ENCODE peak calls at places on chromosomes 11 and 22, in five cellular contexts. One of them, this sample, is unnamed.

GRCh38 chr22:24482586-24482985 is 12.5 kb upstream of the UPB1 start:
- DNase-seq in H9: no peak
- DNase-seq in H1: no peak
- DNase-seq in neuronal stem cell: no peak
- DNase-seq in mesenchymal stem cell: peak; percentile 85
- DNase-seq in this sample: peak; percentile 79

GRCh38 chr11:99351620-99352019 is 330.9 kb downstream of the CNTN5 start:
- DNase-seq in H9: no peak
- DNase-seq in H1: no peak
- DNase-seq in neuronal stem cell: no peak
- DNase-seq in mesenchymal stem cell: no peak
- DNase-seq in this sample: peak; percentile 1

GRCh38 chr11:107018274-107018901 is at the start of gene GUCY1A2:
- DNase-seq in H9: peak; percentile 59
- DNase-seq in H1: no peak
- DNase-seq in neuronal stem cell: peak; percentile 38
- DNase-seq in mesenchymal stem cell: peak; percentile 44
- DNase-seq in this sample: no peak

GRCh38 chr11:22130462-22131053 is 62.3 kb upstream of the ANO5 start:
- DNase-seq in H9: no peak
- DNase-seq in H1: no peak
- DNase-seq in neuronal stem cell: peak; percentile 14
- DNase-seq in mesenchymal stem cell: no peak
- DNase-seq in this sample: no peak

GRCh38 chr11:107707807-107708206 is 4.0 kb downstream of the SLN start:
- DNase-seq in H9: no peak
- DNase-seq in H1: peak; percentile 17
- DNase-seq in neuronal stem cell: no peak
- DNase-seq in mesenchymal stem cell: no peak
- DNase-seq in this sample: no peak

GRCh38 chr11:18013790-18014507 is 1.1 kb upstream of the SERGEF start:
- DNase-seq in H9: peak; percentile 50
- DNase-seq in H1: no peak
- DNase-seq in neuronal stem cell: no peak
- DNase-seq in mesenchymal stem cell: peak; percentile 27
- DNase-seq in this sample: no peak

GRCh38 chr11:39932996-39933395 is 1526.5 kb downstream of the LRRC4C start:
- DNase-seq in H9: no peak
- DNase-seq in H1: no peak
- DNase-seq in neuronal stem cell: no peak
- DNase-seq in mesenchymal stem cell: no peak
- DNase-seq in this sample: no peak

GRCh38 chr11:115653076-115653475 is 148.9 kb upstream of the CADM1 start:
- DNase-seq in H9: no peak
- DNase-seq in H1: no peak
- DNase-seq in neuronal stem cell: no peak
- DNase-seq in mesenchymal stem cell: no peak
- DNase-seq in this sample: peak; percentile 69

GRCh38 chr11:109426442-109426841 is 4.5 kb downstream of the C11orf87 start:
- DNase-seq in H9: no peak
- DNase-seq in H1: no peak
- DNase-seq in neuronal stem cell: no peak
- DNase-seq in mesenchymal stem cell: peak; percentile 11
- DNase-seq in this sample: no peak

GRCh38 chr11:22555901-22556300 is 69.7 kb downstream of the FANCF start:
- DNase-seq in H9: no peak
- DNase-seq in H1: no peak
- DNase-seq in neuronal stem cell: no peak
- DNase-seq in mesenchymal stem cell: peak; percentile 8
- DNase-seq in this sample: no peak

GRCh38 chr22:43159484-43160178 is 8.3 kb downstream of the TSPO start:
- DNase-seq in H9: peak; percentile 73
- DNase-seq in H1: no peak
- DNase-seq in neuronal stem cell: no peak
- DNase-seq in mesenchymal stem cell: peak; percentile 31
- DNase-seq in this sample: no peak

GRCh38 chr11:2088746-2089535 is 50.2 kb downstream of the IGF2 start:
- DNase-seq in H9: peak; percentile 54
- DNase-seq in H1: no peak
- DNase-seq in neuronal stem cell: no peak
- DNase-seq in mesenchymal stem cell: no peak
- DNase-seq in this sample: no peak

GRCh38 chr11:69384548-69385465 is 90.9 kb downstream of the MYEOV start:
- DNase-seq in H9: peak; percentile 14
- DNase-seq in H1: no peak
- DNase-seq in neuronal stem cell: no peak
- DNase-seq in mesenchymal stem cell: no peak
- DNase-seq in this sample: no peak

GRCh38 chr22:46007003-46007847 is 30.3 kb upstream of the WNT7B start:
- DNase-seq in H9: no peak
- DNase-seq in H1: no peak
- DNase-seq in neuronal stem cell: no peak
- DNase-seq in mesenchymal stem cell: peak; percentile 59
- DNase-seq in this sample: peak; percentile 72

GRCh38 chr11:46461461-46461927 is 69.9 kb upstream of the CHRM4 start:
- DNase-seq in H9: no peak
- DNase-seq in H1: no peak
- DNase-seq in neuronal stem cell: no peak
- DNase-seq in mesenchymal stem cell: peak; percentile 19
- DNase-seq in this sample: peak; percentile 44

GRCh38 chr11:4979021-4979420 is 15.6 kb upstream of the OR51L1 start:
- DNase-seq in H9: no peak
- DNase-seq in H1: no peak
- DNase-seq in neuronal stem cell: no peak
- DNase-seq in mesenchymal stem cell: no peak
- DNase-seq in this sample: no peak

GRCh38 chr22:30078320-30079311 is 1.6 kb upstream of the HORMAD2 start:
- DNase-seq in H9: no peak
- DNase-seq in H1: no peak
- DNase-seq in neuronal stem cell: no peak
- DNase-seq in mesenchymal stem cell: no peak
- DNase-seq in this sample: no peak

DNA sequence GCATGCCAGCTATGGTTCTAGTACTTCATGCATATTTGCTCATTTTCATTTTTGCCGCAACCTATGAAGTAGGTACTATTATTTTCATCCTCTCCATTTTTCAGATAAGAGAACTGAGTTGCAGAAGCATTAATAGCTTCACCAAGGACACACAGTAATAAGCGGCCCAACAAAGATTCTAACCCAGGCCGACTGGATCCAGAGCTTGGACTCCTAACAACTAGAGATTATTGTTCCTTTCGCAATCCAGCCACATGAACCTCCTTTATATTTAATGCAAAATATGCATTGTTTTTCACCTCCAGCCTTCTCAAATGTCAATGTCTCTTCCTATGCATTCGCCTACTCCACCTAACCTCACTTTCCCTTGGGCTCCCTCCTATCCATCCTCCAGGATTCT is 148.3 kb downstream of the CCDC34 start:
- DNase-seq in H9: no peak
- DNase-seq in H1: no peak
- DNase-seq in neuronal stem cell: no peak
- DNase-seq in mesenchymal stem cell: no peak
- DNase-seq in this sample: no peak
- H2BK15ac ChIP-seq in H9: no peak overlapping the region
- H2BK15ac ChIP-seq in H1: no peak overlapping the region
- H2BK15ac ChIP-seq in neuronal stem cell: no peak overlapping the region
- H2BK15ac ChIP-seq in mesenchymal stem cell: no peak overlapping the region
- H2BK15ac ChIP-seq in this sample: no peak overlapping the region

DNA sequence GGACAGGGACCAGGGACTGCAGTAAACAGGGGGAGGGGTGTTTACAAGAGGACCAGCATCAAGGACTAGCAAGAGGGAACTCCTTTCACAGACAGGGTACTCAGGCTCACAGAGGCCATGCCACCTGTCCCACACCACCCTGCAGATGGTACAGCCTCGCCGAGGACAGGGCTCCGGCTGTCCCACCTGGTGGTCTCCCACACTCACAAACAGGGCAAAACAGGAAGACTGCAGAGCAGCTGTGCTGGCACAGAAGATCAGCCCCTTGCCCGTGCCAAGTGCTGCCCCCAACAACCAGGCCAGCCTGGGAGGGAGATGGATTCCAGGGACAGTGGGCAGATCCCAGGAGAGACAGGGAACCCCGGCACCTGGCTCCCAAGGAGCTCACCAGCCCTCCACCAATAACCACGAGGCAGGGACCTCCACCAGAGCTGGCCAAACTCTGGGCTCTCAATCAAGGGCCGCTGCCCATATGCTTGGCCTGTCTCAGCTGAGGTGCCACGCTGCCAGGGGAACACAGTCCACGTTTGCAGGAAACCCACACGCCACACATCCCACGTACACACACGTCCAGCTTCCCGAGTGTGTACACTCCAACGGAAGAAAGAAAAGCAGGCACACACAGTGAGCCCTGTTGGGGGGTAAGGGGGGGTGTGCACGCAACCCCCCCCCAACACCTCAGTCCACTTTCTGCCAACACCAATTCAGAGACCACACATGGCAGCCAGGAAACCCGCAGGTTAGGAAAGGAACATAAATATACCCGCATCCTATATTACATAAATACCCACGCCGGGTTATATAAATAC is 2.0 kb downstream of the CSNK1E start:
- DNase-seq in H9: no peak
- DNase-seq in H1: no peak
- DNase-seq in neuronal stem cell: no peak
- DNase-seq in mesenchymal stem cell: peak; percentile 45
- DNase-seq in this sample: peak; percentile 35
- H3K14ac ChIP-seq in H9: peak overlapping the region; percentile 46
- H3K14ac ChIP-seq in H1: no peak overlapping the region
- H3K14ac ChIP-seq in neuronal stem cell: peak overlapping the region; percentile 86
- H3K14ac ChIP-seq in mesenchymal stem cell: peak overlapping the region; percentile 63
- H3K14ac ChIP-seq in this sample: peak overlapping the region; percentile 97

GRCh38 chr11:20640401-20640800 is 29.0 kb upstream of the NELL1 start:
- DNase-seq in H9: no peak
- DNase-seq in H1: no peak
- DNase-seq in neuronal stem cell: no peak
- DNase-seq in mesenchymal stem cell: no peak
- DNase-seq in this sample: no peak
- H4K8ac ChIP-seq in H9: no peak overlapping the region
- H4K8ac ChIP-seq in H1: no peak overlapping the region
- H4K8ac ChIP-seq in neuronal stem cell: no peak overlapping the region
- H4K8ac ChIP-seq in mesenchymal stem cell: no peak overlapping the region
- H4K8ac ChIP-seq in this sample: no peak overlapping the region

GRCh38 chr11:121727942-121728341 is 275.2 kb upstream of the SORL1-AS1 start:
- DNase-seq in H9: no peak
- DNase-seq in H1: no peak
- DNase-seq in neuronal stem cell: no peak
- DNase-seq in mesenchymal stem cell: no peak
- DNase-seq in this sample: no peak
- H2BK15ac ChIP-seq in H9: no peak overlapping the region
- H2BK15ac ChIP-seq in H1: no peak overlapping the region
- H2BK15ac ChIP-seq in neuronal stem cell: no peak overlapping the region
- H2BK15ac ChIP-seq in mesenchymal stem cell: no peak overlapping the region
- H2BK15ac ChIP-seq in this sample: no peak overlapping the region

GRCh38 chr22:34808618-34809017 is 257.3 kb upstream of the ISX start:
- DNase-seq in H9: no peak
- DNase-seq in H1: no peak
- DNase-seq in neuronal stem cell: peak; percentile 15
- DNase-seq in mesenchymal stem cell: no peak
- DNase-seq in this sample: no peak

GRCh38 chr22:34814260-34814659 is 251.7 kb upstream of the ISX start:
- DNase-seq in H9: no peak
- DNase-seq in H1: no peak
- DNase-seq in neuronal stem cell: no peak
- DNase-seq in mesenchymal stem cell: peak; percentile 23
- DNase-seq in this sample: no peak

DNA sequence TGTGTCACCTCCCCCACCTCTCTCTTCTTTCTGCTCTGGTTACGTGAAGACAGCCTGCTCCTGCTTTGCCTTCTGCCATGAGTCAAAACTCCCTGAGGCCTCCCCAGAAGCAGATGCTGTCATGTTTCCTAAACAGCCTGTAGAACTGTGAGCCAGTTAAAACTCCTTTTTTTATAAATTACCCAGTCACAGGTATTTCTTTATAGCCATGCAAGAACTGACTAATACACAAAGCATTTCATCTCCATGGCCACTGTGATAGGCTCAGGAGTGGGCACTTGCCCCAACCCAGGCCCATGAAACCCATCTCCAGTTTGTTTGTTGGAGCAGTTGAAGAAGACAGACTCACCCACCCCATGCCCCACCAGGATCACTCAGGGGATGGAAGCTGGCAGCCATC is 253.3 kb upstream of the ISX start:
- DNase-seq in H9: no peak
- DNase-seq in H1: no peak
- DNase-seq in neuronal stem cell: no peak
- DNase-seq in mesenchymal stem cell: peak; percentile 10
- DNase-seq in this sample: no peak
- H3K14ac ChIP-seq in H9: no peak overlapping the region
- H3K14ac ChIP-seq in H1: no peak overlapping the region
- H3K14ac ChIP-seq in neuronal stem cell: no peak overlapping the region
- H3K14ac ChIP-seq in mesenchymal stem cell: no peak overlapping the region
- H3K14ac ChIP-seq in this sample: no peak overlapping the region

GRCh38 chr11:77473801-77474508 is at the start of gene PAK1:
- DNase-seq in H9: peak; percentile 95
- DNase-seq in H1: peak; percentile 75
- DNase-seq in neuronal stem cell: peak; percentile 90
- DNase-seq in mesenchymal stem cell: peak; percentile 87
- DNase-seq in this sample: peak; percentile 86

GRCh38 chr11:77470504-77470903 is 3.4 kb downstream of the PAK1 start:
- DNase-seq in H9: no peak
- DNase-seq in H1: no peak
- DNase-seq in neuronal stem cell: no peak
- DNase-seq in mesenchymal stem cell: no peak
- DNase-seq in this sample: no peak

GRCh38 chr11:77473001-77473800 is 693 bp downstream of the PAK1 start:
- DNase-seq in H9: peak; percentile 70
- DNase-seq in H1: no peak
- DNase-seq in neuronal stem cell: peak; percentile 30
- DNase-seq in mesenchymal stem cell: peak; percentile 39
- DNase-seq in this sample: no peak

GRCh38 chr11:77470971-77471370 is 2.9 kb downstream of the PAK1 start:
- DNase-seq in H9: peak; percentile 46
- DNase-seq in H1: no peak
- DNase-seq in neuronal stem cell: no peak
- DNase-seq in mesenchymal stem cell: no peak
- DNase-seq in this sample: no peak

DNA sequence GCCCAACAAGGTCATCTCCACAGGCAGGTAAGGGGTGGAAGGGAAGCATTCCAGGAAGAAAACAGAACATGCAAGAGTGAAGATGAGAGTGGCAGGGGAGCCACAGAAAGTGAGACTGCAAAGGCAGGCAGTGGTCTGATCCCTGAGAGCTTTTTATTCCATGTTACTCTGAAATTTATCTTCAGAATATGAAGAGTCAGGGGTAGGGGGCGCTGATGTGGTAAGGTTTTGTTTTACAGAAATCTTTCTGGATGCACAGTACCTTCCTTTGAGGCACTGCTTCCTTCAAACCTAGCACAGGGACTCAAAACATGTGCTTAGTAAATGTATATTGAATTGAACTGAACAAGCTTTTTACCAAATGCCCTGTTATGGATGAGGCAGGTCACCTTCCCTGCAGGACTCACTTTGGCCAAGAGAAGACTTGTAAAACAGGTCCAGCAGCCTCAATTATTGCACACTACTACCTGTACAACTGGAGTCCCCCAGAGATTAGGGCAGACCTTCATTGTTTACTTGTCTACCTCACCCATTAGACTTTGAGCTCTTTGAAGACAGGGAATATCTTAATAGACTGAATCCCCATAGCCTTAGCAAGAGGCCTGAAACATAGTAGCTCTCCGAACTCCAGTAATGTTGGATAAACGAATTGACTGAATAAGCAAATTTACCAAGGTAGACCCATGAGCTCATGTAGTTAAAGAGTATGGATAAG is 2.2 kb downstream of the PAK1 start:
- DNase-seq in H9: no peak
- DNase-seq in H1: no peak
- DNase-seq in neuronal stem cell: no peak
- DNase-seq in mesenchymal stem cell: no peak
- DNase-seq in this sample: no peak
- H4K8ac ChIP-seq in H9: no peak overlapping the region
- H4K8ac ChIP-seq in H1: no peak overlapping the region
- H4K8ac ChIP-seq in neuronal stem cell: no peak overlapping the region
- H4K8ac ChIP-seq in mesenchymal stem cell: no peak overlapping the region
- H4K8ac ChIP-seq in this sample: no peak overlapping the region